ENCODE peak calls at places on chromosomes 2 and 18, in seven cellular contexts. T, K, U, R, M, Z and I are unnamed samples.
A peak's percentile ranks its signal among the peaks of the same experiment; 100 is the strongest.

GRCh38 chr18:74507927-74508326 is 11.8 kb downstream of the CNDP2 start:
- DNase-seq in T (no peak), K (no peak), U (no peak), R (no peak), M (no peak), Z (no peak), I (no peak)

GRCh38 chr2:42752299-42752698 is 11.6 kb downstream of the OXER1 start:
- DNase-seq in T (no peak), K (peak; percentile 38), U (no peak), R (no peak), M (no peak), Z (no peak), I (no peak)

GRCh38 chr2:43355399-43355798 is 129.0 kb upstream of the ZFP36L2 start:
- DNase-seq in T (no peak), K (no peak), U (no peak), R (no peak), M (no peak), Z (no peak), I (no peak)

GRCh38 chr18:59318460-59318859 is at the start of gene CPLX4:
- DNase-seq in T (no peak), K (no peak), U (no peak), R (no peak), M (no peak), Z (no peak), I (no peak)

GRCh38 chr2:222447144-222447543 is 22.8 kb downstream of the SGPP2 start:
- DNase-seq in T (no peak), K (no peak), U (no peak), R (no peak), M (no peak), Z (no peak), I (no peak)

GRCh38 chr2:226079677-226080076 is 680.2 kb downstream of the NYAP2 start:
- DNase-seq in T (no peak), K (no peak), U (no peak), R (peak; percentile 93), M (no peak), Z (peak; percentile 96), I (no peak)

GRCh38 chr2:180003566-180003965 is 3.5 kb downstream of the CWC22 start:
- DNase-seq in T (no peak), K (no peak), U (no peak), R (no peak), M (no peak), Z (no peak), I (no peak)

GRCh38 chr18:46067431-46068007 is 4.5 kb downstream of the PSTPIP2 start:
- DNase-seq in T (no peak), K (no peak), U (no peak), R (no peak), M (no peak), Z (peak; percentile 47), I (no peak)

GRCh38 chr2:150482667-150483260 is 4.7 kb downstream of the RND3 start:
- DNase-seq in T (peak; percentile 21), K (no peak), U (no peak), R (peak; percentile 52), M (no peak), Z (no peak), I (no peak)

GRCh38 chr2:130245976-130246375 is 47.7 kb upstream of the TUBA3E start:
- DNase-seq in T (no peak), K (no peak), U (no peak), R (no peak), M (no peak), Z (no peak), I (no peak)

GRCh38 chr2:3041246-3041645 is 336.4 kb downstream of the EIPR1 start:
- DNase-seq in T (no peak), K (no peak), U (no peak), R (no peak), M (no peak), Z (no peak), I (no peak)

GRCh38 chr18:13657974-13658373 is 68.4 kb downstream of the FAM210A start:
- DNase-seq in T (no peak), K (no peak), U (no peak), R (no peak), M (no peak), Z (no peak), I (no peak)

GRCh38 chr2:43199492-43200481 is 26.6 kb downstream of the ZFP36L2 start:
- DNase-seq in T (no peak), K (no peak), U (no peak), R (no peak), M (no peak), Z (peak; percentile 15), I (peak; percentile 66)